ENCODE peak calls at places on chromosomes 7 and 10, in ten cellular contexts. J is brain microvascular endothelial cell, C is endothelial cell, Y is foreskin fibroblast, L is WTC11, P is hepatocyte, X is lower lobe of right lung, M is GM10248, Z is nephron progenitor cell, E is Calu3. G is an unnamed sample.

GRCh38 chr10:102334106-102334505 is 61.4 kb upstream of the NFKB2 start:
- DNase-seq in J (no peak), C (no peak), Y (peak), L (no peak), P (peak), X (peak), M (no peak), Z (no peak), E (no peak), G (no peak)

GRCh38 chr10:32125023-32125422 is 68.8 kb upstream of the KIF5B start:
- DNase-seq in J (no peak), C (no peak), Y (no peak), L (no peak), P (no peak), X (no peak), M (no peak), Z (no peak), E (no peak), G (no peak)

GRCh38 chr7:15684834-15685233 is 1.6 kb downstream of the MEOX2 start:
- DNase-seq in J (no peak), C (no peak), Y (peak), L (no peak), P (no peak), X (no peak), M (no peak), Z (peak), E (peak), G (no peak)

GRCh38 chr10:29160110-29160669 is 128.7 kb upstream of the LYZL1 start:
- DNase-seq in J (peak), C (no peak), Y (peak), L (no peak), P (no peak), X (no peak), M (no peak), Z (no peak), E (peak), G (no peak)

GRCh38 chr10:101535949-101536348 is 52.1 kb downstream of the POLL start:
- DNase-seq in J (no peak), C (no peak), Y (no peak), L (no peak), P (no peak), X (no peak), M (peak), Z (no peak), E (no peak), G (no peak)

GRCh38 chr10:78806805-78807221 is 262.0 kb upstream of the ZMIZ1 start:
- DNase-seq in J (no peak), C (no peak), Y (no peak), L (no peak), P (no peak), X (no peak), M (no peak), Z (no peak), E (peak), G (no peak)

GRCh38 chr7:28298870-28299484 is 113.3 kb upstream of the CREB5 start:
- DNase-seq in J (peak), C (peak), Y (peak), L (peak), P (peak), X (no peak), M (no peak), Z (peak), E (peak), G (peak)

GRCh38 chr10:21161647-21162046 is 264.5 kb upstream of the NEBL start:
- DNase-seq in J (no peak), C (no peak), Y (no peak), L (no peak), P (no peak), X (no peak), M (no peak), Z (no peak), E (no peak), G (no peak)

GRCh38 chr10:88318803-88319202 is 264.3 kb downstream of the RNLS start:
- DNase-seq in J (no peak), C (no peak), Y (no peak), L (peak), P (no peak), X (no peak), M (no peak), Z (no peak), E (no peak), G (no peak)

GRCh38 chr7:47325337-47325736 is 256.6 kb downstream of the TNS3 start:
- DNase-seq in J (no peak), C (no peak), Y (no peak), L (no peak), P (peak), X (no peak), M (no peak), Z (no peak), E (no peak), G (no peak)

GRCh38 chr10:130111115-130111847 is 651 bp upstream of the C10orf143 start:
- DNase-seq in J (peak), C (peak), Y (peak), L (peak), P (peak), X (peak), M (peak), Z (peak), E (peak), G (peak)

GRCh38 chr7:44132039-44132438 is 8.7 kb upstream of the POLD2 start:
- DNase-seq in J (no peak), C (no peak), Y (no peak), L (no peak), P (no peak), X (no peak), M (no peak), Z (no peak), E (no peak), G (no peak)

GRCh38 chr10:60236869-60237524 is 152.7 kb downstream of the ANK3 start:
- DNase-seq in J (peak), C (no peak), Y (peak), L (no peak), P (no peak), X (peak), M (peak), Z (no peak), E (peak), G (no peak)

GRCh38 chr7:55187701-55188491 is 169.1 kb downstream of the EGFR start:
- DNase-seq in J (no peak), C (no peak), Y (no peak), L (no peak), P (peak), X (no peak), M (no peak), Z (no peak), E (no peak), G (no peak)

GRCh38 chr7:17229257-17229656 is 69.2 kb upstream of the AHR start:
- DNase-seq in J (no peak), C (no peak), Y (no peak), L (no peak), P (no peak), X (no peak), M (no peak), Z (no peak), E (no peak), G (no peak)

GRCh38 chr7:131625817-131626372 is 69.5 kb upstream of the PODXL start:
- DNase-seq in J (peak), C (peak), Y (peak), L (peak), P (peak), X (no peak), M (no peak), Z (peak), E (peak), G (peak)

GRCh38 chr10:15378569-15378968 is 7.5 kb upstream of the FAM171A1 start:
- DNase-seq in J (no peak), C (no peak), Y (no peak), L (peak), P (no peak), X (no peak), M (no peak), Z (no peak), E (no peak), G (no peak)
- TF ChIP-seq CTCF in J (peak), C (no peak), Y (no peak), L (no peak), P (no peak), X (no peak), M (no peak), Z (no peak), E (no peak), G (no peak)

GRCh38 chr7:150903627-150904026 is 51.3 kb downstream of the AOC1 start:
- DNase-seq in J (no peak), C (no peak), Y (peak), L (no peak), P (no peak), X (peak), M (peak), Z (no peak), E (peak), G (no peak)
- TF ChIP-seq CTCF in J (no peak), C (no peak), Y (no peak), L (no peak), P (no peak), X (no peak), M (no peak), Z (no peak), E (no peak), G (no peak)

GRCh38 chr7:115603416-115603815 is 427.1 kb downstream of the TFEC start:
- DNase-seq in J (no peak), C (no peak), Y (no peak), L (no peak), P (no peak), X (no peak), M (no peak), Z (no peak), E (no peak), G (no peak)
- TF ChIP-seq CTCF in J (peak), C (peak), Y (no peak), L (peak), P (no peak), X (no peak), M (no peak), Z (peak), E (no peak), G (peak)

DNA sequence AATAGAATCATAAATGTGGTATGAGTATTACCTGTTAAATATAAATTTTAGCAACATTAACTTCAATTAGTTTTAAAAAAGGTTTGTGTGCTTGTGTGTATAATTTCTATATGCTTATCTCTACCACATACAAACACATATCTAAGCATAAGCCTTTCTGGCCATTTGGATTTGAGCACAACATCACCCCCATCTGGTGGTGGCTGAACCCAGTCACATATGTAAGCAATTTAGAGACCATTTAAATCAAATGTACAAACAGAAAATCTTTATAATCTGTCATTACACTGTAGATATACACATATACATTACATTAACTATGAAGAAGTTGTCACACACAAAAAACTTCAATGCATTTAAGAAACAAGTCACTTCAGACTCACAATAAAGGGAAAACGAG is 31.7 kb downstream of the GPR22 start:
- DNase-seq in J (peak), C (peak), Y (peak), L (peak), P (peak), X (no peak), M (peak), Z (no peak), E (peak), G (peak)
- TF ChIP-seq CTCF in J (peak), C (no peak), Y (peak), L (no peak), P (peak), X (peak), M (peak), Z (peak), E (no peak), G (no peak)

GRCh38 chr7:137820156-137820555 is 26.6 kb downstream of the DGKI start:
- DNase-seq in J (no peak), C (no peak), Y (peak), L (no peak), P (no peak), X (no peak), M (no peak), Z (no peak), E (no peak), G (no peak)

GRCh38 chr7:137818036-137818435 is 28.7 kb downstream of the DGKI start:
- DNase-seq in J (peak), C (no peak), Y (peak), L (no peak), P (no peak), X (no peak), M (no peak), Z (no peak), E (no peak), G (no peak)

GRCh38 chr7:137820677-137821420 is 25.9 kb downstream of the DGKI start:
- DNase-seq in J (peak), C (no peak), Y (peak), L (peak), P (peak), X (no peak), M (peak), Z (peak), E (no peak), G (peak)

GRCh38 chr7:137816696-137817320 is 30.0 kb downstream of the DGKI start:
- DNase-seq in J (no peak), C (no peak), Y (peak), L (peak), P (no peak), X (no peak), M (no peak), Z (no peak), E (no peak), G (no peak)
- TF ChIP-seq CTCF in J (peak), C (no peak), Y (peak), L (no peak), P (peak), X (no peak), M (peak), Z (no peak), E (no peak), G (no peak)

DNA sequence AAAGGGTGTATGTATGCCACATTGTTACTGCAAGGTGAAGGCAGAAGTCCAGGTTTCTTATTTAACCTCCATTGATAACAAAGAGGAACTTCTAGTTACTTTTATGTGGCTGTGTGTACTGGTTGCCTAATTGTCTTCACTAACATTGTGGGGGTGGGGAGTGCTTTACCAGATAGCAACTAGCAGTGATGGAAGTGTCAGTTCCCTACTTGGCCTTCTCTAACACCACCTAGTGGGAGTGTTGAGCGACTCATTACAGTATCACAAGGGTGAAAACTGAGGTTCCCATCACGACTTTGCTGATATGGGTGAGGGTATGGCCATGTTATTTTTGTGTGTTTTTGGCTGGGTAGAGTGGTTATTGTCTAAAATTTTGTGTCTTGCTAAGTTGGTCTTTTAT is 274.4 kb downstream of the THSD7A start:
- DNase-seq in J (peak), C (peak), Y (peak), L (peak), P (peak), X (no peak), M (peak), Z (peak), E (peak), G (no peak)
- TF ChIP-seq CTCF in J (peak), C (peak), Y (no peak), L (peak), P (peak), X (peak), M (no peak), Z (peak), E (peak), G (peak)

DNA sequence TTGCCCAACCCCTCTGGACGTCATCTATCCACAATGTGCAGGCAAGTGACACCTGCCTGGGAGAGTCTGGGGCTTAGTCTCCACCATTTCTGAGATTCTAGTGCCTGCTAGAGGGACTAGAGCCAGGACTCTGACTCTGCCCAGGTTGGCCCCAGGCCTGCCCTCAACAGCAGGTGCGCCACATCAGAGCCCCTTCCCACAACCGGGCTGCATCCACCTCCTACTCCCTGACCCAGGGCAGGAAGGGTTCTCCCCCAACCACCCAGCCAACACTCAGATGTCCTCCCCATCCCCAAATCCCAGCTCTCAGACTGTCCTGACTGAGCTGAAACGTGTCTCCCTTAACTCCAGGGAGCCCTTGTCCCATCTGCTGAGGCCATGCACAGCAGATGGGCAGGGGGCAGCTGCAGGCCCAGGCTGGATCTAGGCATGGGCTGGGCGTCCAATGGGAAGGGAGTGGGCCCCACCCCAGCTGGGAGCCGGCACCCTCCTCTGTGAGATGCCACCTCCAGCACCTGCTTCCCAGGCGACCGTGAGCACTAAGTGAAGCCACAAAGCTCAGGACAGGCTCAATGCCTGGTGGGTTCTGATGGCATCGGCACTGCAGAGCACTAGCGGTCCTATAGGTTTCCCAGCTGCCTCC is 49.2 kb downstream of the RASGEF1A start:
- DNase-seq in J (no peak), C (no peak), Y (no peak), L (no peak), P (no peak), X (peak), M (no peak), Z (no peak), E (no peak), G (peak)
- TF ChIP-seq CTCF in J (no peak), C (no peak), Y (no peak), L (no peak), P (no peak), X (no peak), M (no peak), Z (no peak), E (no peak), G (no peak)